ENCODE peak calls at places on chromosome 21, in four cellular contexts. T is fibroblast of mammary gland, R is astrocyte of the spinal cord, F is B cell. W is an unnamed sample.

GRCh38 chr21:43591468-43592050 is 67.7 kb downstream of the HSF2BP start:
- DNase-seq in T (peak), R (no peak), F (no peak), W (no peak)

GRCh38 chr21:23249760-23250159 is 2251.6 kb downstream of the NCAM2 start:
- DNase-seq in T (no peak), R (no peak), F (no peak), W (no peak)

GRCh38 chr21:34333150-34333739 is 30.6 kb upstream of the KCNE2 start:
- DNase-seq in T (no peak), R (peak), F (no peak), W (no peak)

GRCh38 chr21:28436286-28436932 is 556.3 kb downstream of the LTN1 start:
- DNase-seq in T (peak), R (peak), F (no peak), W (no peak)

GRCh38 chr21:17660862-17661261 is 48.2 kb upstream of the BTG3 start:
- DNase-seq in T (no peak), R (no peak), F (no peak), W (no peak)

GRCh38 chr21:42964086-42964485 is 10.3 kb upstream of the PKNOX1 start:
- DNase-seq in T (no peak), R (no peak), F (no peak), W (no peak)

GRCh38 chr21:44566403-44566802 is 7.1 kb upstream of the KRTAP10-4 start:
- DNase-seq in T (no peak), R (no peak), F (no peak), W (no peak)

GRCh38 chr21:42089093-42089631 is 18.0 kb downstream of the UMODL1 start:
- DNase-seq in T (no peak), R (no peak), F (no peak), W (no peak)

GRCh38 chr21:35102488-35103407 is 53.6 kb upstream of the RUNX1 start:
- DNase-seq in T (no peak), R (peak), F (peak), W (no peak)

GRCh38 chr21:17498586-17498985 is 14.3 kb upstream of the CXADR start:
- DNase-seq in T (no peak), R (no peak), F (no peak), W (no peak)

GRCh38 chr21:36697473-36698159 is 1.3 kb upstream of the SIM2 start:
- DNase-seq in T (no peak), R (no peak), F (no peak), W (no peak)

DNA sequence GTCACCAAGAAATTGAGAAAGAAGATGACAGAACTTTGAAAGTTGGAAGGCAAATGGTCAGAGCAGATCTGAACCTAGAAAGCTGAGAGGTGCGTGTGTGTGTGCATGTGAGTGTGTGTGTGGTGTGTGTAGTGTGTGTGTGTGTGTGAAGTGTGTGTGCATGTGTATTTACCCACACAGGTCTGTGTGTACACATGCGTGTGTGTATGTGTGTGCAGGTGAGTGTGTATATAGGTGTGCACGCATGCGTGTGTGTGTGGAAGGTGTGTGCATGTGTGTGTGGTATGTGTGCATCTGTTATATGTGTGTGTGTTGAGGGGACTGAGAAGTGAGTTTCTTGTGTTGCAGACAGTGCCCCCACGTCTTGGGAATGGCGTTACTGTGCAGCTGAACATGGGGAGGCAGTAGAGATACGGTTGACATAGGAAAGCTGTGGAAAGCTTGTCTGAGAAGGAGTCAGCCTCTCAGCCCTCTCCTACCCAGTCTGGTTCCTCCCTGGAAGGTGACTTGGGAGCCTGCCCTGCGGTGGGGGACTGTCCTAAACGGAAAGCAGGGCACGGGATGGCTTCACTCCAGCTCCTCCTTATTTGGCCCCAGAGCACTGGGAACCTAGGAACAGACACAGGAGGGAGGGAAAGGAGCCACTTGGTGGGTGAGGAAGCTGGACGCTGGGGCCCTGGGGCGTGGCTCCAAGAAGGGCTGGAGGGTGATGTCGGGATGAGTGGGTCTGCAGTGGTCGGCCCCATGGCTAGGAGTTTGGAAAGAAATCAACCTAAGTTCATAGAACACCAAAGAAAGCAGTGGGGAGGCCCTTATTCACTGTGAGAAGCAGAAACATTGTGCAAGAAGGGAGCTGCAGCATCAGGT is 97.2 kb downstream of the PCBP3 start:
- DNase-seq in T (peak), R (no peak), F (no peak), W (no peak)
- TF ChIP-seq CTCF in T (no peak), R (peak), F (no peak), W (no peak)

GRCh38 chr21:37986751-37987399 is 70.6 kb upstream of the KCNJ6 start:
- DNase-seq in T (no peak), R (no peak), F (no peak), W (no peak)
- TF ChIP-seq CTCF in T (no peak), R (no peak), F (no peak), W (no peak)

GRCh38 chr21:14753069-14753465 is 207.0 kb upstream of the SAMSN1 start:
- DNase-seq in T (no peak), R (no peak), F (no peak), W (no peak)
- TF ChIP-seq CTCF in T (no peak), R (no peak), F (no peak), W (no peak)

DNA sequence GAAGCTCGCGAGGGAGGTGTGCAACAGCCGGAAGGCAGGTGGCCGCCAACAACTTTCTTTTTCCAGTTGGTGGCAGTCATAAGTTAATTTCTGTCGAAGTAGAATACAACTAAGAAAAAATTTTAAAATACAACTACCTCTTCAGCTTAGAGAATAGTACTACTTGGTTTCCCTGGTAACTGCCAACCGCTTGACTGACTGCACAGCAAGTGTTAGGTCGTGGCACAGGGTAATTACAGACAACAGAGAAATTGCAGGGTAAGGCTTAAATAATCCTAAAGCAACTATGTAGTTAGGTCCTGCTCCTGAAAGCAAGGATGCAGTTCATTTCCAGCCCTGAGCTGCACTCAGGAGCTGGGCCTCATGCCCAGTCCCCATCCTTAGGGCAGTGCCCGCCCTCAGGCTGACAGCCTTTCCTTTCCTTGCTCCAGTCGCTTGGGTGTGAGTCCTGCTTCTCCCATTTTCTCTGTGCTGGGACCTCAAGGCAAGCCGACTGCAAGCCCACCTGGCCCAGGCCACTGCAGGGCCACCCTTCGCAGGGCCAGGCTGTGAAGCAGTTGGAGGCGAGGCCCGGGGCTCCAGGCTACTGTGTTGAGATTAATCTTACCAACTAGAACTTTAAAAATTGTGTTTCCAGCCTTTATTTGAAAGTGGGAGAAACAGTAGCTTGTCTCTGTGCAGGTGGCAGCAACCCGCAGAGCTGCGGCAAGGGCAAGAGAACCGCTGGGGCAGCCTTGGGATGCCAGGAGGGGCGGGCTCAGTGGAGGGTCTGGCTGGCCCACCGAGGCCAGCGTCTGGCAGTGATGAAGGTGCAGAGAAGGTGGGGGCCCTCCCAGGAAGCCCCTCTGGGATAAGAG is 148.3 kb downstream of the PCBP3 start:
- DNase-seq in T (no peak), R (no peak), F (no peak), W (no peak)
- TF ChIP-seq CTCF in T (no peak), R (no peak), F (no peak), W (no peak)

W was measured in omental fat pad.